ENCODE peak calls at places on chromosomes 4 and X, in five cellular contexts. One of them, this sample, is unnamed.

GRCh38 chrX:85611926-85612325 is 232.5 kb upstream of the POF1B start:
- DNase-seq in AG09319: no peak
- DNase-seq in glomerular endothelial cell: no peak
- DNase-seq in globus pallidus: no peak
- DNase-seq in CD8-positive, alpha-beta memory T cell: no peak
- DNase-seq in this sample: no peak

GRCh38 chr4:15238720-15239119 is 189.1 kb upstream of the C1QTNF7 start:
- DNase-seq in glomerular endothelial cell: no peak
- DNase-seq in globus pallidus: peak; percentile 28
- DNase-seq in AG09319: no peak
- DNase-seq in CD8-positive, alpha-beta memory T cell: no peak
- DNase-seq in this sample: no peak

GRCh38 chr4:69126030-69126429 is 29.8 kb downstream of the UGT2B7 start:
- DNase-seq in glomerular endothelial cell: no peak
- DNase-seq in globus pallidus: no peak
- DNase-seq in CD8-positive, alpha-beta memory T cell: no peak
- DNase-seq in AG09319: no peak
- DNase-seq in this sample: no peak

GRCh38 chr4:27308379-27308778 is 447.7 kb downstream of the STIM2 start:
- DNase-seq in AG09319: no peak
- DNase-seq in glomerular endothelial cell: no peak
- DNase-seq in globus pallidus: no peak
- DNase-seq in CD8-positive, alpha-beta memory T cell: no peak
- DNase-seq in this sample: no peak

GRCh38 chr4:176758731-176759130 is 34.0 kb downstream of the VEGFC start:
- DNase-seq in glomerular endothelial cell: no peak
- DNase-seq in CD8-positive, alpha-beta memory T cell: no peak
- DNase-seq in globus pallidus: no peak
- DNase-seq in AG09319: no peak
- DNase-seq in this sample: no peak

GRCh38 chr4:910366-911091 is 21.6 kb downstream of the GAK start:
- DNase-seq in CD8-positive, alpha-beta memory T cell: no peak
- DNase-seq in globus pallidus: no peak
- DNase-seq in glomerular endothelial cell: no peak
- DNase-seq in AG09319: no peak
- DNase-seq in this sample: peak; percentile 75

GRCh38 chrX:30530591-30530990 is 47.0 kb downstream of the TASL start:
- DNase-seq in globus pallidus: no peak
- DNase-seq in AG09319: no peak
- DNase-seq in glomerular endothelial cell: no peak
- DNase-seq in CD8-positive, alpha-beta memory T cell: no peak
- DNase-seq in this sample: no peak

GRCh38 chr4:13413719-13414437 is 70.3 kb downstream of the RAB28 start:
- DNase-seq in CD8-positive, alpha-beta memory T cell: no peak
- DNase-seq in globus pallidus: no peak
- DNase-seq in AG09319: no peak
- DNase-seq in glomerular endothelial cell: no peak
- DNase-seq in this sample: no peak

GRCh38 chr4:19961092-19961491 is 290.6 kb upstream of the SLIT2 start:
- DNase-seq in globus pallidus: no peak
- DNase-seq in CD8-positive, alpha-beta memory T cell: no peak
- DNase-seq in glomerular endothelial cell: no peak
- DNase-seq in AG09319: peak; percentile 41
- DNase-seq in this sample: no peak

GRCh38 chrX:50211510-50211909 is 6.9 kb downstream of the CCNB3 start:
- DNase-seq in globus pallidus: no peak
- DNase-seq in AG09319: no peak
- DNase-seq in CD8-positive, alpha-beta memory T cell: no peak
- DNase-seq in glomerular endothelial cell: no peak
- DNase-seq in this sample: no peak

GRCh38 chrX:154775611-154776349 is 13.1 kb downstream of the DKC1 start:
- DNase-seq in CD8-positive, alpha-beta memory T cell: no peak
- DNase-seq in glomerular endothelial cell: no peak
- DNase-seq in AG09319: no peak
- DNase-seq in globus pallidus: no peak
- DNase-seq in this sample: peak; percentile 13

GRCh38 chr4:27442146-27442545 is 581.5 kb downstream of the STIM2 start:
- DNase-seq in AG09319: no peak
- DNase-seq in globus pallidus: no peak
- DNase-seq in CD8-positive, alpha-beta memory T cell: no peak
- DNase-seq in glomerular endothelial cell: no peak
- DNase-seq in this sample: no peak

GRCh38 chr4:113958766-113959540 is 20.5 kb downstream of the ARSJ start:
- DNase-seq in glomerular endothelial cell: peak; percentile 97
- DNase-seq in CD8-positive, alpha-beta memory T cell: no peak
- DNase-seq in globus pallidus: no peak
- DNase-seq in AG09319: peak; percentile 48
- DNase-seq in this sample: no peak

GRCh38 chrX:113384628-113385027 is 544.0 kb upstream of the AMOT start:
- DNase-seq in glomerular endothelial cell: peak; percentile 16
- DNase-seq in CD8-positive, alpha-beta memory T cell: no peak
- DNase-seq in AG09319: peak; percentile 61
- DNase-seq in globus pallidus: peak; percentile 9
- DNase-seq in this sample: no peak

This sample was measured in posterior cingulate gyrus.